ENCODE peak calls at places on chromosome 22, in five cellular contexts. A is GM23248; L is osteocyte; K is AG20443; J is activated CD4-positive, alpha-beta T cell treated with anti-CD3 and anti-CD28 coated beads for 24 hours. U is an unnamed sample.
A peak's percentile ranks its signal among the peaks of the same experiment; 100 is the strongest.

GRCh38 chr22:25666308-25666707 is 75.7 kb upstream of the MYO18B start:
- DNase-seq in J (no peak), A (no peak), L (no peak), K (no peak), U (no peak)

GRCh38 chr22:49892226-49892899 is 25.9 kb downstream of the ALG12 start:
- DNase-seq in J (no peak), L (no peak), K (no peak), A (no peak), U (no peak)

GRCh38 chr22:49918911-49919881 is 762 bp downstream of the CRELD2 start:
- DNase-seq in J (no peak), K (no peak), A (no peak), L (no peak), U (no peak)

GRCh38 chr22:35620624-35621245 is 3.6 kb upstream of the MB start:
- DNase-seq in K (peak; percentile 65), J (no peak), L (no peak), A (peak; percentile 73), U (no peak)

GRCh38 chr22:28351585-28351984 is 328.1 kb downstream of the TTC28 start:
- DNase-seq in J (no peak), A (no peak), L (no peak), K (no peak), U (no peak)

GRCh38 chr22:49181431-49181830 is 646.2 kb downstream of the BRD1 start:
- DNase-seq in L (no peak), A (no peak), J (no peak), K (no peak), U (no peak)

GRCh38 chr22:44337658-44338004 is 24.9 kb upstream of the SHISAL1 start:
- DNase-seq in A (peak; percentile 94), J (no peak), L (no peak), K (peak; percentile 86), U (no peak)

GRCh38 chr22:42700355-42700754 is 20.3 kb downstream of the A4GALT start:
- DNase-seq in K (no peak), L (no peak), A (no peak), J (no peak), U (no peak)

GRCh38 chr22:23527971-23528740 is 51.9 kb downstream of the IGLL1 start:
- DNase-seq in A (no peak), J (no peak), K (no peak), L (no peak), U (no peak)

GRCh38 chr22:27866136-27867091 is 52.6 kb downstream of the PITPNB start:
- DNase-seq in K (peak; percentile 48), A (peak; percentile 95), L (no peak), J (no peak), U (no peak)

GRCh38 chr22:43528601-43529360 is 117.0 kb downstream of the MPPED1 start:
- DNase-seq in A (no peak), L (no peak), K (no peak), J (no peak), U (no peak)

GRCh38 chr22:45090364-45090960 is 73.3 kb upstream of the NUP50 start:
- DNase-seq in A (no peak), J (no peak), K (peak; percentile 50), L (no peak), U (no peak)

GRCh38 chr22:29520851-29521250 is 32.7 kb downstream of the THOC5 start:
- DNase-seq in K (peak; percentile 66), L (no peak), A (peak; percentile 86), J (no peak), U (no peak)

GRCh38 chr22:20606041-20606783 is 98.8 kb downstream of the MED15 start:
- DNase-seq in K (peak; percentile 79), A (peak; percentile 76), J (peak; percentile 50), L (no peak), U (peak; percentile 49)

GRCh38 chr22:39690901-39691620 is 120.5 kb downstream of the CACNA1I start:
- DNase-seq in L (no peak), J (peak; percentile 15), A (peak; percentile 24), K (no peak), U (no peak)

GRCh38 chr22:38074181-38075104 is 9.5 kb downstream of the SLC16A8 start:
- DNase-seq in J (no peak), A (no peak), K (peak; percentile 80), L (no peak), U (no peak)

GRCh38 chr22:43243275-43243768 is 56.4 kb upstream of the TTLL12 start:
- DNase-seq in A (no peak), J (no peak), L (no peak), K (no peak), U (no peak)

GRCh38 chr22:23306438-23306921 is 126.2 kb downstream of the BCR start:
- DNase-seq in K (peak; percentile 57), L (no peak), A (peak; percentile 75), J (no peak), U (no peak)

GRCh38 chr22:49262167-49262566 is 565.5 kb downstream of the BRD1 start:
- DNase-seq in J (no peak), L (peak; percentile 79), K (no peak), A (no peak), U (no peak)

GRCh38 chr22:44530106-44530505 is 32.1 kb upstream of the RTL6 start:
- DNase-seq in K (no peak), A (peak; percentile 67), J (no peak), L (no peak), U (no peak)

GRCh38 chr22:50676661-50677492 is 4.3 kb downstream of the SHANK3 start:
- DNase-seq in L (peak; percentile 76), A (no peak), K (no peak), J (no peak), U (no peak)

GRCh38 chr22:41280854-41281253 is 5.1 kb downstream of the RANGAP1 start:
- DNase-seq in L (no peak), A (no peak), K (no peak), J (no peak), U (no peak)

GRCh38 chr22:16932577-16932976 is 75.4 kb downstream of the GAB4 start:
- DNase-seq in A (peak; percentile 25), L (no peak), J (no peak), K (peak; percentile 35), U (no peak)